ENCODE peak calls at places on chromosome 6, in four cellular contexts. N, O, R and C are unnamed samples.

GRCh38 chr6:127435717-127436220 is 23.4 kb downstream of the KIAA0408 start:
- DNase-seq in N (no peak), R (no peak), O (no peak), C (no peak)

GRCh38 chr6:33905081-33905609 is 101.3 kb upstream of the MLN start:
- DNase-seq in O (no peak), N (no peak), R (no peak), C (peak)

GRCh38 chr6:72857791-72858190 is 235.9 kb downstream of the KCNQ5 start:
- DNase-seq in N (no peak), O (no peak), R (no peak), C (no peak)

GRCh38 chr6:136113736-136114173 is 136.4 kb downstream of the MTFR2 start:
- DNase-seq in R (no peak), O (no peak), N (peak), C (no peak)

GRCh38 chr6:30870546-30870945 is 13.8 kb upstream of the DDR1 start:
- DNase-seq in R (no peak), N (no peak), O (no peak), C (no peak)

GRCh38 chr6:68343901-68344300 is 291.2 kb upstream of the ADGRB3 start:
- DNase-seq in O (peak), N (peak), R (peak), C (peak)

GRCh38 chr6:158739673-158740072 is 79.5 kb downstream of the EZR start:
- DNase-seq in R (no peak), N (no peak), O (no peak), C (no peak)

GRCh38 chr6:34414999-34415858 is 10.6 kb downstream of the RPS10 start:
- DNase-seq in R (no peak), O (peak), N (peak), C (peak)

GRCh38 chr6:73418081-73418741 is 23.6 kb downstream of the DDX43 start:
- DNase-seq in N (no peak), O (no peak), R (no peak), C (no peak)

GRCh38 chr6:19999319-20000191 is 162.4 kb downstream of the ID4 start:
- DNase-seq in N (peak), R (no peak), O (no peak), C (peak)

GRCh38 chr6:19991176-19991575 is 154.0 kb downstream of the ID4 start:
- DNase-seq in O (no peak), N (no peak), R (no peak), C (no peak)

GRCh38 chr6:19994909-19995308 is 157.7 kb downstream of the ID4 start:
- DNase-seq in O (no peak), N (no peak), R (no peak), C (no peak)

GRCh38 chr6:19997104-19997503 is 159.9 kb downstream of the ID4 start:
- DNase-seq in R (no peak), O (no peak), N (no peak), C (no peak)

DNA sequence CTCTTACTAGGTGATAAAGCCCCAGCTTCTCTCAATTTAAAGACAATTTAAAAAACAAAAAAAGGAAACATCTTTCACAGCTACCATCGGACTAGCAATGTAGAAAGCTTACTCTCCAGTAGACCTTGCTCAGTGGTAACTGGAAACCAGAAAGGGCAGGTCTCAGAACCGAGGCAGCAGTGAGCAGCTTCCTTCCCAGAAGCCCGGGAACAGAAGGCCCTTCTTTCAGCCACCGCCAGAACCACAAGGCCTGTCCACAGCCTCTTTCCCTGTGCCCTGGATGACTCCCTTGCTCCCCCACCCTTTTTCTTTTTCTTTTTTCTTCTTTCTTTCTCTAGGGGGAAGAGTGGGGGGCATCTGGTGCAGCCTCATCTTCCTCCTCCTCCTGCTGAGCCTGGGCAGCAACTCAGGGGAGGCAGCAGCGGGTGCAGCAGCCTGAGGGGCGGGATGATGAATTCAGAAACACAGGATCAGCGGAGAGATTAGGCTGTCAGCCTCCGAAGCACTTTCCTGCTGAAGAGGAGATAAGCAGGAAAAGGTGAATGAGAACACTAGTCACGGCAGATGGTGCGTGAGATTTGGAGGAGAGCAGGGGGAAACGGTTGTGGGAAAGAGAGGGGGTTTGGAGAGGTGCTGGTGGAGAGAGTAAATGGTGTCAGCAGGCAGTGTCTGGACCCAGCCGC is 158.5 kb downstream of the ID4 start:
- DNase-seq in N (no peak), R (no peak), O (no peak), C (peak)
- TF ChIP-seq EP300 in N (no peak), R (no peak), O (no peak), C (peak)

GRCh38 chr6:56348578-56348977 is 101.2 kb upstream of the COL21A1 start:
- DNase-seq in R (no peak), N (no peak), O (no peak), C (no peak)

GRCh38 chr6:56350857-56351256 is 103.5 kb upstream of the COL21A1 start:
- DNase-seq in N (no peak), R (no peak), O (no peak), C (no peak)

GRCh38 chr6:56347526-56347925 is 100.1 kb upstream of the COL21A1 start:
- DNase-seq in N (no peak), O (no peak), R (no peak), C (no peak)

GRCh38 chr6:56346958-56347357 is 99.6 kb upstream of the COL21A1 start:
- DNase-seq in R (no peak), N (no peak), O (no peak), C (no peak)

DNA sequence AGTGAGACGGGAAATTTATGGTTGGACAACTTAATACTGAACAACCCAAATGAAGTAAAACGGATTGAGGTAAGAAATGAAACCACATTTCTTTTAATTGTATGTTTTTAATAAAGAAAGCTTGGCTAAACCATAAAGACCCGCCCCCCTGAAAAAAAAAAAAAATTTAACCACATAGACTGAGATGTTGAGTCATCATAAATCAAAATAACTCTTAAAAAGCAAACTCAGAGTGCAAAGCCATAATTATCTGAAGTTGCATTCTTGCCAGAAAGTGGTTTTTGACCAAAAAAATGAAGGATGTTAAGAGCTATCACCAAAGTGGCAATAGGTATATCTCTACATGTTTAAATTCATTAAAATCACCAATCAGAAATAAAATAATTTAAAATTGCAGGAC is 101.8 kb upstream of the COL21A1 start:
- DNase-seq in O (no peak), N (no peak), R (no peak), C (no peak)
- TF ChIP-seq PHF8 in O (no peak), N (no peak), R (no peak), C (no peak)

DNA sequence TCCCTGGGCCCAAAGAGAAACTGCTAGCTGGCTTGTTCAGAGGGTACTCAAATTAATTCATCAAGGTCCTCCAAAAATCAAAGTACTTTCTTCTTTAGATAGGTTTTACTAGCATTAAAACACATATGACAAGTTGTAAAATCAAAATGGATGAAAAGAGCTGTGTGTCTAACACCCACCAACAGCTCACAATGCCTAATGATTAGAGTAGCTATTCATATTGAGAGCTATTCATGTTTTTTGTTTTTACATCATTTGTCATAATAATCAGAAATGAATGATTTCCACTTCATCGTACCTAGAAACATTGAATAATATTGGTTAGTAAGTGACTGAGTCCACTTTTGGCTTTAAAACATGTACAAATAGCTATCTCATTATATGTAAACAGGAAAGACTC is 289.9 kb upstream of the RUNX2 start:
- DNase-seq in N (no peak), R (no peak), O (no peak), C (no peak)
- TF ChIP-seq EP300 in N (no peak), R (no peak), O (no peak), C (no peak)

DNA sequence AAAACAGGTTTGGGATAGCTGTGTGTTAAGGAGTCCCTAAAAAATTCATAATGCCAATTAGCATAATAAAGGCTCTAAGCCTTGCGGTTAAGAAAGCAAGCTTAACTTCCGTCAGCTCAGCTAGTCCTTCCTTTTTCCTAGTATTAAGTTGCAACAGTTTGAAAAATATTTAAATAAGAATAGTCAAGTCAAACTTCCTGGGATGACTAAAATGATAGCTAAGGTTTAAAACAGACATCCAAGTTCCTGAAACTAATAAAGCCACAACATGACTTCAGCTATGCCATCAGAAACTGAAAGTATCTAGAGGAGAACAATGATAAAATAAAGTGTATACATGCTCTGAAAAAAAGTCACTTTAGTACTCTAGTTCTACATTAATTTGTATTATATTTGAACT is 3.4 kb downstream of the AKIRIN2 start:
- DNase-seq in N (no peak), O (no peak), R (no peak), C (no peak)
- TF ChIP-seq PHF8 in N (no peak), O (no peak), R (no peak), C (no peak)